ENCODE peak calls at places on chromosome X, in six cellular contexts. D is NB4, Q is uterus, I is transverse colon, E is heart left ventricle, N is body of pancreas. V is an unnamed sample.

GRCh38 chrX:64885850-64886249 is 90.4 kb downstream of the ZC4H2 start:
- DNase-seq in I (peak), E (no peak), Q (no peak), D (peak), N (peak), V (no peak)

GRCh38 chrX:23890933-23891332 is 16.8 kb downstream of the APOO start:
- DNase-seq in E (no peak), I (no peak), Q (no peak), D (no peak), N (no peak), V (no peak)

GRCh38 chrX:2789569-2789968 is 37.7 kb downstream of the XG start:
- DNase-seq in E (no peak), D (no peak), I (no peak), N (no peak), Q (no peak), V (no peak)

GRCh38 chrX:47191806-47192401 is 1.7 kb upstream of the UBA1 start:
- DNase-seq in Q (no peak), E (no peak), D (peak), I (no peak), N (no peak), V (no peak)

GRCh38 chrX:2897311-2897689 is 31.8 kb downstream of the ARSD start:
- DNase-seq in E (no peak), I (no peak), N (no peak), D (no peak), Q (no peak), V (no peak)

GRCh38 chrX:103919336-103919682 is 43.1 kb upstream of the TMSB15B start:
- DNase-seq in E (no peak), D (peak), N (peak), Q (no peak), I (peak), V (peak)

GRCh38 chrX:68732906-68733493 is 85.5 kb downstream of the STARD8 start:
- DNase-seq in I (peak), E (peak), Q (no peak), N (peak), D (peak), V (peak)

GRCh38 chrX:88202149-88202548 is 544.9 kb upstream of the CPXCR1 start:
- DNase-seq in E (no peak), D (no peak), N (no peak), I (no peak), Q (no peak), V (no peak)

GRCh38 chrX:20414781-20415445 is 148.2 kb upstream of the RPS6KA3 start:
- DNase-seq in N (no peak), E (no peak), D (no peak), I (no peak), Q (no peak), V (no peak)

GRCh38 chrX:375181-376036 is 11.3 kb downstream of the PPP2R3B start:
- DNase-seq in D (no peak), E (no peak), I (no peak), Q (no peak), N (no peak), V (no peak)

GRCh38 chrX:14504960-14505538 is 24.3 kb upstream of the GLRA2 start:
- DNase-seq in Q (no peak), D (no peak), N (no peak), E (no peak), I (no peak), V (no peak)

GRCh38 chrX:151073767-151074166 is 90.6 kb downstream of the HMGB3 start:
- DNase-seq in N (no peak), Q (no peak), D (no peak), E (no peak), I (no peak), V (no peak)

GRCh38 chrX:120647127-120647526 is 17.3 kb upstream of the C1GALT1C1 start:
- DNase-seq in N (no peak), I (no peak), Q (no peak), D (no peak), E (no peak), V (no peak)

GRCh38 chrX:31355206-31355955 is 283.5 kb upstream of the FTHL17 start:
- DNase-seq in N (no peak), Q (no peak), D (no peak), I (no peak), E (no peak), V (no peak)

GRCh38 chrX:31349515-31349914 is 277.7 kb upstream of the FTHL17 start:
- DNase-seq in D (no peak), N (no peak), I (no peak), Q (no peak), E (no peak), V (no peak)

GRCh38 chrX:31353095-31353494 is 281.3 kb upstream of the FTHL17 start:
- DNase-seq in E (no peak), D (no peak), N (no peak), Q (no peak), I (no peak), V (peak)

GRCh38 chrX:31356501-31357263 is 284.8 kb upstream of the FTHL17 start:
- DNase-seq in D (no peak), E (no peak), N (no peak), I (no peak), Q (no peak), V (no peak)

GRCh38 chrX:31350808-31351074 is 278.9 kb upstream of the FTHL17 start:
- DNase-seq in E (no peak), D (no peak), N (no peak), Q (no peak), I (no peak), V (no peak)
- TF ChIP-seq POLR2A in E (no peak), D (no peak), N (no peak), Q (no peak), I (no peak), V (no peak)

GRCh38 chrX:154368630-154369452 is 5.6 kb downstream of the FLNA start:
- DNase-seq in Q (peak), D (peak), E (peak), N (peak), I (peak), V (peak)
- TF ChIP-seq POLR2A in Q (no peak), D (no peak), E (no peak), N (peak), I (no peak), V (peak)

GRCh38 chrX:96683997-96684338 is 674 bp upstream of the DIAPH2 start:
- DNase-seq in D (peak), E (no peak), N (no peak), Q (no peak), I (no peak), V (no peak)

GRCh38 chrX:96688789-96689188 is 4.1 kb downstream of the DIAPH2 start:
- DNase-seq in E (no peak), Q (no peak), I (no peak), D (no peak), N (no peak), V (no peak)

GRCh38 chrX:96684339-96685204 is at the start of gene DIAPH2:
- DNase-seq in N (peak), Q (peak), E (peak), I (peak), D (peak), V (peak)

GRCh38 chrX:96682516-96682915 is 2.1 kb upstream of the DIAPH2 start:
- DNase-seq in E (no peak), Q (no peak), D (no peak), N (no peak), I (no peak), V (no peak)

DNA sequence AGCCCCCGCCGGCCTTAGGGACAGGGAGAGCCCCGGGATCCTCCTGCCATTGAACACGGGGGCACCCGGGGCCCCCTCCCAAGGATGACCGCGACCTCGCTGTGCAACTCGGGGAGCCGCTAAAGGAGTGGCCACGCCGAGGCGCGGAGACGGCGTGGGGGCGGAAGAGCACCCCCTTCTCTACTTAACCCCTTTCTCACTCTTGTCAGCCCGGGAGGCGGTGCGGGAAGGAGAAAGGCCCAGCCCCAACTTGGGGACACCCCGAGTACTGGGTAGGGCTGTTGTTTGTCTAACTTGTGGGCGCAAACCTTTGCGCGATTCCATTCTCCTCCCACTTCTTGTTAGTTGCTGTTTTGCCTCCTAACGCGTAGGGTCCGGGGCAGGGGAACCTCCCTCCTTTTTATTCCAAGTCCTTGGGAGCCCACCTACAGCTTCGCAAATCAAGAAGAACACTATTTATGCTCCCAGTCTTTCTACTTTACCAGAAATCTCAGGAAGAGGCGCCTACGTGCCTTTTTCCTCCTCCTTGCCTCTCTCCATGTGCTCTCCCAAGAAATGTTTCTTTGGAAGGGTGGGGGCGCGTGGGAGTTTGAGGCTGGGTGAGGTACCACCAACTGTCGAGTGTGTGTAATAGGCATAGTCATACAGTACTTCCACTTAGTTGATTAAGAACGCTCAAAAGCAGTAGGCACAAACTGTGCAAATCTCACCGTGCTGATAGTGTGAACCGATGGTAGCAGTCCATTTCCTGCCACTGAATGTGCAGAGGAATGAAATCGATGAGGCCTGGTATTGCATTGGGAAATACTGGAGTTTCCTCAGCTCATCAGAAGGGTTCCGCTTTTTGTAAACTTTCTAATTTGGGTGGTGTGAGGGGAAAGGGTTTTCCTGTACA is 810 bp downstream of the DIAPH2 start:
- DNase-seq in D (peak), E (peak), N (peak), I (peak), Q (peak), V (peak)
- TF ChIP-seq POLR2A in D (peak), E (no peak), N (peak), I (no peak), Q (no peak), V (no peak)

GRCh38 chrX:82335772-82336171 is 1133.9 kb downstream of the SH3BGRL start:
- DNase-seq in Q (no peak), I (no peak), D (no peak), N (no peak), E (no peak), V (no peak)
- TF ChIP-seq POLR2A in Q (no peak), I (no peak), D (no peak), N (no peak), E (no peak), V (no peak)

DNA sequence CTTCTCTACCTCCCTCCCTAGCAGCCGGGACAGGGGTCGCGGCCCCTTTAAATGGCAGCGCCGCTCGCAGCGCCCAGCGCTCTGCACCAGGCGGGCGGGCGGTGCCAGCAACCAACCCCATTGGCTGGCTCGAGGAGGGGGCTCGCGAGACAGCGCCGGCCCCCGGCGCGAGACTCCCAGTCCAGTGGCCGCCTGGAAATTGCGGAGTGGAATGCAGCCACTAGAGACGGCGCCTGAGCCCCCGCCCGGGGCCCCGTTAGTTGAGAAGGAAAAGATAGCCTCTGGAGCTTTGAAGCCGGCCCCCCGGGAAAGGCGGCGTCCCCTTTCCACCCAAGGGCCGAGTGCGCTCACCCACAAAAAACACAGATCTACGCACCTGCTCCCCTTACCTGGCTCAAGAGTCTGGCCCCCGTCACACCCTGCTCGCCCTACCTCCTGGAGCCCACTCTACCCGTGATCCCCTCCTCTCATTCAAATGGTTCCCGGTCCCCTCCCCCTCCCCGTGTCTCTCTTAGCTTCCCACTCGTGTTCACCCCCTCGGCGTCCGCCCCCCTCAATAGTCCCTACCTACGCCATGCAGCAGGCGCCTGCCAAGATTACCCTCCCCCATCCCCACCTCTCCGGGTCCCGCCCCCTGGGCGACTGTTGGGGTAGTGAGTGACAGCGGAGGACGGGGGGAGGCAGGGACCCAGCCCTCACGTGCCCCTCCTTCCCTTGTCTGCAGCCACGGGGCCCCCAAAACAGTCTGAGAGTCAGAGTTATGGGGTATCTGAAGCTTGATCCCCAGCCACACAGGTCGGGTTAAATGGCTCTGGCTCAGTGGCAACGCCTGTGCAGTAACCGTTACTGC is at the start of gene ZMYM3:
- DNase-seq in N (peak), I (peak), D (peak), E (peak), Q (peak), V (peak)
- TF ChIP-seq POLR2A in N (peak), I (peak), D (peak), E (no peak), Q (peak), V (peak)

GRCh38 chrX:153967536-153968214 is 3.9 kb downstream of the HCFC1 start:
- DNase-seq in Q (no peak), D (peak), E (peak), I (no peak), N (no peak), V (no peak)

GRCh38 chrX:153969125-153969903 is 2.3 kb downstream of the HCFC1 start:
- DNase-seq in I (no peak), D (peak), Q (no peak), E (peak), N (no peak), V (no peak)

GRCh38 chrX:153968255-153968654 is 3.4 kb downstream of the HCFC1 start:
- DNase-seq in D (no peak), E (no peak), I (no peak), Q (no peak), N (no peak), V (no peak)

GRCh38 chrX:153969904-153970397 is 1.7 kb downstream of the HCFC1 start:
- DNase-seq in D (no peak), Q (no peak), E (peak), I (no peak), N (no peak), V (no peak)

GRCh38 chrX:153968754-153969124 is 2.9 kb downstream of the HCFC1 start:
- DNase-seq in E (peak), D (peak), N (no peak), Q (no peak), I (peak), V (no peak)
- TF ChIP-seq POLR2A in E (no peak), D (no peak), N (no peak), Q (no peak), I (no peak), V (no peak)

GRCh38 chrX:128019218-128019617 is 33.0 kb downstream of the ACTRT1 start:
- DNase-seq in I (no peak), Q (no peak), N (no peak), E (no peak), D (no peak), V (no peak)

GRCh38 chrX:128021566-128021965 is 30.6 kb downstream of the ACTRT1 start:
- DNase-seq in D (no peak), E (no peak), N (no peak), I (no peak), Q (no peak), V (no peak)

GRCh38 chrX:128020701-128021100 is 31.5 kb downstream of the ACTRT1 start:
- DNase-seq in Q (no peak), N (no peak), I (no peak), D (peak), E (no peak), V (no peak)
- TF ChIP-seq POLR2A in Q (no peak), N (no peak), I (no peak), D (no peak), E (no peak), V (no peak)

GRCh38 chrX:16096131-16096530 is 27.2 kb upstream of the GRPR start:
- DNase-seq in N (no peak), Q (no peak), I (no peak), E (no peak), D (no peak), V (no peak)

GRCh38 chrX:16103625-16104024 is 19.7 kb upstream of the GRPR start:
- DNase-seq in D (no peak), Q (no peak), N (no peak), I (no peak), E (no peak), V (no peak)

GRCh38 chrX:16101581-16101980 is 21.8 kb upstream of the GRPR start:
- DNase-seq in E (no peak), Q (no peak), D (no peak), N (no peak), I (no peak), V (no peak)

GRCh38 chrX:16100673-16101072 is 22.7 kb upstream of the GRPR start:
- DNase-seq in N (no peak), Q (no peak), E (no peak), D (no peak), I (no peak), V (no peak)
- TF ChIP-seq POLR2A in N (no peak), Q (no peak), E (no peak), D (no peak), I (no peak), V (no peak)

GRCh38 chrX:41110801-41111625 is 25.8 kb downstream of the USP9X start:
- DNase-seq in N (no peak), Q (no peak), D (peak), E (no peak), I (no peak), V (no peak)
- TF ChIP-seq POLR2A in N (no peak), Q (no peak), D (no peak), E (no peak), I (no peak), V (no peak)

DNA sequence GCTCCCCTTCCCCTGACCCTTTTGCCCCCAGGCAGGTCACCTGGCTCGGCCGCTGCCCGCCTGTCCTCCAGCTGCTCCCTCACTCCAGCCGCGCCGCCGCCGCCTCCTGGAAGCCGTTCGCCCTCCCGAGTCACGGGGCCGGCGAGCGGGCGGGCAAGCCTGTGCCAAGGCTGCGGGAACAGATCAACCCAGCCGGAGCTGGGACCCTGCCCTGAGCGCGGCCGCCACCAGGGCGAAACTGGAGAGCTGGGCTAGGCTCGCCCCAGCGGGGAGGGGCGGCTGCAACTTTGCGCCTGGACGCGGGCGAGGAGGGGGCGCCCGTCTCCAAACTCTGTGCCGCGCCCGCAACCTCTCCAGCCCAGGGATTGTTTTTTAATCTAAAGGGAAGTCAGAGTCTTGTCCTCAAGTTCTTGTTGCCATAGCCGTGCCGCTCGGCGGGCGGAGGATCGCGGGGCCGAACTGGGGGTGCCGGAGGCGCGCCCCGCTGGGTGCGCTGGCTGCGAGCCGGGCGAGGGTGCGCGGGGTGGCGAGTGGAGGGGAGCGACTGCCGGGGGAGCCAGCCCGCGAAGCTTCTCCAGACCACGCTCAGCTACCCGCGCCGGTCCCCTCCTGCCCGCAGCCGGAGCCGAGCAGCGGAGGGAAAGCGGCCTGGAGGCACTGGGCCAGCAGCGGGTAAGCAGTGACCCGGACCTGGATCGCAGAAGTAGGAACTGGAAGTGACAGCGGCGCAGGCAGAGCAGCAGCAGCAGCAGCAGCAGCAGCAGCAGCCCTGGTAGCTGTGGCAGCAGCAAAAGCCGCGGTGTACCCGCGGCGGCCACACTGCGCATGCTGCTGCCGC is 13.4 kb downstream of the ARHGEF6 start:
- DNase-seq in I (peak), D (peak), Q (peak), E (peak), N (peak), V (peak)
- TF ChIP-seq POLR2A in I (no peak), D (no peak), Q (no peak), E (no peak), N (peak), V (peak)

V was measured in H54.